ENCODE peak calls at places on chromosome 10, in ten cellular contexts. One of them, this sample, is unnamed.

GRCh38 chr10:78913219-78914059 is 155.3 kb upstream of the ZMIZ1 start:
- DNase-seq in stimulated activated CD4-positive, alpha-beta T cell treated with anti-CD3 and anti-CD28 coated beads, Interleukin-4, amount 100 ng/mL, for 24 hours: no peak
- DNase-seq in NCI-H524: peak; percentile 91
- DNase-seq in NCI-H1092 treated with DMSO at 0.1 percent for 48 hours: peak; percentile 82
- DNase-seq in stimulated activated CD8-positive, alpha-beta memory T cell treated with anti-CD3 and anti-CD28 coated beads, Interleukin-7, amount 100 ng/mL, for 48 hours: no peak
- DNase-seq in LoVo: no peak
- DNase-seq in CD8-positive, alpha-beta memory T cell: no peak
- DNase-seq in prostate gland: peak; percentile 11
- DNase-seq in left colon: peak; percentile 85
- DNase-seq in left cardiac atrium: no peak
- DNase-seq in this sample: no peak

GRCh38 chr10:79904671-79905321 is 44.1 kb downstream of the SFTPD start:
- DNase-seq in left colon: peak; percentile 69
- DNase-seq in NCI-H524: peak; percentile 15
- DNase-seq in stimulated activated CD4-positive, alpha-beta T cell treated with anti-CD3 and anti-CD28 coated beads, Interleukin-4, amount 100 ng/mL, for 24 hours: peak; percentile 48
- DNase-seq in LoVo: peak; percentile 25
- DNase-seq in NCI-H1092 treated with DMSO at 0.1 percent for 48 hours: peak; percentile 47
- DNase-seq in prostate gland: peak; percentile 28
- DNase-seq in CD8-positive, alpha-beta memory T cell: no peak
- DNase-seq in left cardiac atrium: peak; percentile 85
- DNase-seq in stimulated activated CD8-positive, alpha-beta memory T cell treated with anti-CD3 and anti-CD28 coated beads, Interleukin-7, amount 100 ng/mL, for 48 hours: peak; percentile 24
- DNase-seq in this sample: peak; percentile 60

GRCh38 chr10:122112021-122112616 is 123.2 kb downstream of the TACC2 start:
- DNase-seq in prostate gland: no peak
- DNase-seq in NCI-H524: no peak
- DNase-seq in left cardiac atrium: no peak
- DNase-seq in CD8-positive, alpha-beta memory T cell: no peak
- DNase-seq in left colon: no peak
- DNase-seq in NCI-H1092 treated with DMSO at 0.1 percent for 48 hours: no peak
- DNase-seq in stimulated activated CD4-positive, alpha-beta T cell treated with anti-CD3 and anti-CD28 coated beads, Interleukin-4, amount 100 ng/mL, for 24 hours: no peak
- DNase-seq in LoVo: peak; percentile 58
- DNase-seq in stimulated activated CD8-positive, alpha-beta memory T cell treated with anti-CD3 and anti-CD28 coated beads, Interleukin-7, amount 100 ng/mL, for 48 hours: no peak
- DNase-seq in this sample: no peak

GRCh38 chr10:84095821-84096497 is 43.4 kb upstream of the GHITM start:
- DNase-seq in CD8-positive, alpha-beta memory T cell: no peak
- DNase-seq in LoVo: no peak
- DNase-seq in NCI-H1092 treated with DMSO at 0.1 percent for 48 hours: no peak
- DNase-seq in stimulated activated CD8-positive, alpha-beta memory T cell treated with anti-CD3 and anti-CD28 coated beads, Interleukin-7, amount 100 ng/mL, for 48 hours: no peak
- DNase-seq in NCI-H524: no peak
- DNase-seq in stimulated activated CD4-positive, alpha-beta T cell treated with anti-CD3 and anti-CD28 coated beads, Interleukin-4, amount 100 ng/mL, for 24 hours: no peak
- DNase-seq in left cardiac atrium: peak; percentile 45
- DNase-seq in left colon: no peak
- DNase-seq in prostate gland: no peak
- DNase-seq in this sample: no peak

GRCh38 chr10:129023057-129023456 is 444.0 kb upstream of the MGMT start:
- DNase-seq in left cardiac atrium: peak; percentile 67
- DNase-seq in prostate gland: no peak
- DNase-seq in stimulated activated CD4-positive, alpha-beta T cell treated with anti-CD3 and anti-CD28 coated beads, Interleukin-4, amount 100 ng/mL, for 24 hours: no peak
- DNase-seq in left colon: no peak
- DNase-seq in stimulated activated CD8-positive, alpha-beta memory T cell treated with anti-CD3 and anti-CD28 coated beads, Interleukin-7, amount 100 ng/mL, for 48 hours: no peak
- DNase-seq in CD8-positive, alpha-beta memory T cell: no peak
- DNase-seq in NCI-H1092 treated with DMSO at 0.1 percent for 48 hours: no peak
- DNase-seq in LoVo: no peak
- DNase-seq in NCI-H524: no peak
- DNase-seq in this sample: no peak

GRCh38 chr10:98331888-98332287 is 63.9 kb upstream of the LOXL4 start:
- DNase-seq in NCI-H1092 treated with DMSO at 0.1 percent for 48 hours: no peak
- DNase-seq in CD8-positive, alpha-beta memory T cell: no peak
- DNase-seq in stimulated activated CD4-positive, alpha-beta T cell treated with anti-CD3 and anti-CD28 coated beads, Interleukin-4, amount 100 ng/mL, for 24 hours: no peak
- DNase-seq in LoVo: no peak
- DNase-seq in NCI-H524: no peak
- DNase-seq in left cardiac atrium: no peak
- DNase-seq in stimulated activated CD8-positive, alpha-beta memory T cell treated with anti-CD3 and anti-CD28 coated beads, Interleukin-7, amount 100 ng/mL, for 48 hours: no peak
- DNase-seq in left colon: no peak
- DNase-seq in prostate gland: no peak
- DNase-seq in this sample: peak; percentile 49

GRCh38 chr10:2981361-2981801 is 86.0 kb upstream of the PFKP start:
- DNase-seq in left cardiac atrium: no peak
- DNase-seq in LoVo: no peak
- DNase-seq in CD8-positive, alpha-beta memory T cell: no peak
- DNase-seq in NCI-H1092 treated with DMSO at 0.1 percent for 48 hours: no peak
- DNase-seq in NCI-H524: no peak
- DNase-seq in stimulated activated CD8-positive, alpha-beta memory T cell treated with anti-CD3 and anti-CD28 coated beads, Interleukin-7, amount 100 ng/mL, for 48 hours: no peak
- DNase-seq in left colon: no peak
- DNase-seq in stimulated activated CD4-positive, alpha-beta T cell treated with anti-CD3 and anti-CD28 coated beads, Interleukin-4, amount 100 ng/mL, for 24 hours: no peak
- DNase-seq in prostate gland: no peak
- DNase-seq in this sample: no peak

GRCh38 chr10:58587676-58588075 is 75.0 kb downstream of the BICC1 start:
- DNase-seq in NCI-H524: no peak
- DNase-seq in LoVo: no peak
- DNase-seq in prostate gland: no peak
- DNase-seq in stimulated activated CD8-positive, alpha-beta memory T cell treated with anti-CD3 and anti-CD28 coated beads, Interleukin-7, amount 100 ng/mL, for 48 hours: no peak
- DNase-seq in NCI-H1092 treated with DMSO at 0.1 percent for 48 hours: no peak
- DNase-seq in left cardiac atrium: no peak
- DNase-seq in stimulated activated CD4-positive, alpha-beta T cell treated with anti-CD3 and anti-CD28 coated beads, Interleukin-4, amount 100 ng/mL, for 24 hours: no peak
- DNase-seq in CD8-positive, alpha-beta memory T cell: no peak
- DNase-seq in left colon: no peak
- DNase-seq in this sample: no peak

GRCh38 chr10:12589789-12590188 is 240.4 kb downstream of the CAMK1D start:
- DNase-seq in left cardiac atrium: no peak
- DNase-seq in NCI-H1092 treated with DMSO at 0.1 percent for 48 hours: peak; percentile 23
- DNase-seq in left colon: no peak
- DNase-seq in prostate gland: no peak
- DNase-seq in CD8-positive, alpha-beta memory T cell: no peak
- DNase-seq in NCI-H524: no peak
- DNase-seq in LoVo: no peak
- DNase-seq in stimulated activated CD4-positive, alpha-beta T cell treated with anti-CD3 and anti-CD28 coated beads, Interleukin-4, amount 100 ng/mL, for 24 hours: no peak
- DNase-seq in stimulated activated CD8-positive, alpha-beta memory T cell treated with anti-CD3 and anti-CD28 coated beads, Interleukin-7, amount 100 ng/mL, for 48 hours: no peak
- DNase-seq in this sample: no peak

GRCh38 chr10:116671274-116671926 is 50.6 kb downstream of the PNLIPRP2 start:
- DNase-seq in left colon: no peak
- DNase-seq in stimulated activated CD4-positive, alpha-beta T cell treated with anti-CD3 and anti-CD28 coated beads, Interleukin-4, amount 100 ng/mL, for 24 hours: no peak
- DNase-seq in NCI-H1092 treated with DMSO at 0.1 percent for 48 hours: no peak
- DNase-seq in CD8-positive, alpha-beta memory T cell: no peak
- DNase-seq in LoVo: no peak
- DNase-seq in left cardiac atrium: no peak
- DNase-seq in prostate gland: no peak
- DNase-seq in NCI-H524: no peak
- DNase-seq in stimulated activated CD8-positive, alpha-beta memory T cell treated with anti-CD3 and anti-CD28 coated beads, Interleukin-7, amount 100 ng/mL, for 48 hours: no peak
- DNase-seq in this sample: no peak

GRCh38 chr10:36280396-36280795 is 638.3 kb upstream of the FZD8 start:
- DNase-seq in left colon: no peak
- DNase-seq in NCI-H524: peak; percentile 31
- DNase-seq in left cardiac atrium: no peak
- DNase-seq in LoVo: no peak
- DNase-seq in NCI-H1092 treated with DMSO at 0.1 percent for 48 hours: no peak
- DNase-seq in prostate gland: no peak
- DNase-seq in stimulated activated CD4-positive, alpha-beta T cell treated with anti-CD3 and anti-CD28 coated beads, Interleukin-4, amount 100 ng/mL, for 24 hours: no peak
- DNase-seq in stimulated activated CD8-positive, alpha-beta memory T cell treated with anti-CD3 and anti-CD28 coated beads, Interleukin-7, amount 100 ng/mL, for 48 hours: no peak
- DNase-seq in CD8-positive, alpha-beta memory T cell: no peak
- DNase-seq in this sample: no peak

GRCh38 chr10:16816830-16817124 is 447 bp downstream of the RSU1 start:
- DNase-seq in LoVo: no peak
- DNase-seq in left colon: no peak
- DNase-seq in left cardiac atrium: no peak
- DNase-seq in prostate gland: no peak
- DNase-seq in CD8-positive, alpha-beta memory T cell: no peak
- DNase-seq in stimulated activated CD4-positive, alpha-beta T cell treated with anti-CD3 and anti-CD28 coated beads, Interleukin-4, amount 100 ng/mL, for 24 hours: no peak
- DNase-seq in NCI-H1092 treated with DMSO at 0.1 percent for 48 hours: no peak
- DNase-seq in stimulated activated CD8-positive, alpha-beta memory T cell treated with anti-CD3 and anti-CD28 coated beads, Interleukin-7, amount 100 ng/mL, for 48 hours: no peak
- DNase-seq in NCI-H524: no peak
- DNase-seq in this sample: no peak

GRCh38 chr10:86130737-86131475 is 235.7 kb downstream of the GRID1 start:
- DNase-seq in left cardiac atrium: no peak
- DNase-seq in prostate gland: no peak
- DNase-seq in CD8-positive, alpha-beta memory T cell: no peak
- DNase-seq in left colon: no peak
- DNase-seq in LoVo: no peak
- DNase-seq in stimulated activated CD4-positive, alpha-beta T cell treated with anti-CD3 and anti-CD28 coated beads, Interleukin-4, amount 100 ng/mL, for 24 hours: no peak
- DNase-seq in NCI-H524: no peak
- DNase-seq in stimulated activated CD8-positive, alpha-beta memory T cell treated with anti-CD3 and anti-CD28 coated beads, Interleukin-7, amount 100 ng/mL, for 48 hours: no peak
- DNase-seq in NCI-H1092 treated with DMSO at 0.1 percent for 48 hours: no peak
- DNase-seq in this sample: no peak

GRCh38 chr10:88889559-88890337 is 9.7 kb downstream of the STAMBPL1 start:
- DNase-seq in CD8-positive, alpha-beta memory T cell: no peak
- DNase-seq in prostate gland: no peak
- DNase-seq in stimulated activated CD4-positive, alpha-beta T cell treated with anti-CD3 and anti-CD28 coated beads, Interleukin-4, amount 100 ng/mL, for 24 hours: no peak
- DNase-seq in NCI-H1092 treated with DMSO at 0.1 percent for 48 hours: no peak
- DNase-seq in stimulated activated CD8-positive, alpha-beta memory T cell treated with anti-CD3 and anti-CD28 coated beads, Interleukin-7, amount 100 ng/mL, for 48 hours: no peak
- DNase-seq in NCI-H524: no peak
- DNase-seq in left colon: no peak
- DNase-seq in LoVo: no peak
- DNase-seq in left cardiac atrium: no peak
- DNase-seq in this sample: no peak

GRCh38 chr10:11823122-11823988 is at the start of gene PROSER2:
- DNase-seq in CD8-positive, alpha-beta memory T cell: no peak
- DNase-seq in left cardiac atrium: peak; percentile 76
- DNase-seq in LoVo: peak; percentile 79
- DNase-seq in prostate gland: peak; percentile 64
- DNase-seq in NCI-H1092 treated with DMSO at 0.1 percent for 48 hours: no peak
- DNase-seq in stimulated activated CD4-positive, alpha-beta T cell treated with anti-CD3 and anti-CD28 coated beads, Interleukin-4, amount 100 ng/mL, for 24 hours: peak; percentile 23
- DNase-seq in NCI-H524: peak; percentile 30
- DNase-seq in stimulated activated CD8-positive, alpha-beta memory T cell treated with anti-CD3 and anti-CD28 coated beads, Interleukin-7, amount 100 ng/mL, for 48 hours: peak; percentile 9
- DNase-seq in left colon: peak; percentile 73
- DNase-seq in this sample: peak; percentile 75

GRCh38 chr10:32905466-32905865 is 52.6 kb downstream of the ITGB1 start:
- DNase-seq in left cardiac atrium: no peak
- DNase-seq in prostate gland: no peak
- DNase-seq in NCI-H524: no peak
- DNase-seq in NCI-H1092 treated with DMSO at 0.1 percent for 48 hours: no peak
- DNase-seq in LoVo: no peak
- DNase-seq in left colon: no peak
- DNase-seq in CD8-positive, alpha-beta memory T cell: no peak
- DNase-seq in stimulated activated CD8-positive, alpha-beta memory T cell treated with anti-CD3 and anti-CD28 coated beads, Interleukin-7, amount 100 ng/mL, for 48 hours: no peak
- DNase-seq in stimulated activated CD4-positive, alpha-beta T cell treated with anti-CD3 and anti-CD28 coated beads, Interleukin-4, amount 100 ng/mL, for 24 hours: no peak
- DNase-seq in this sample: no peak

GRCh38 chr10:113911839-113912238 is 57.4 kb downstream of the NHLRC2 start:
- DNase-seq in NCI-H524: no peak
- DNase-seq in left colon: no peak
- DNase-seq in prostate gland: no peak
- DNase-seq in LoVo: no peak
- DNase-seq in stimulated activated CD4-positive, alpha-beta T cell treated with anti-CD3 and anti-CD28 coated beads, Interleukin-4, amount 100 ng/mL, for 24 hours: no peak
- DNase-seq in NCI-H1092 treated with DMSO at 0.1 percent for 48 hours: no peak
- DNase-seq in CD8-positive, alpha-beta memory T cell: no peak
- DNase-seq in stimulated activated CD8-positive, alpha-beta memory T cell treated with anti-CD3 and anti-CD28 coated beads, Interleukin-7, amount 100 ng/mL, for 48 hours: no peak
- DNase-seq in left cardiac atrium: no peak
- DNase-seq in this sample: no peak

GRCh38 chr10:121459765-121460453 is 138.3 kb downstream of the FGFR2 start:
- DNase-seq in prostate gland: no peak
- DNase-seq in LoVo: no peak
- DNase-seq in NCI-H524: no peak
- DNase-seq in CD8-positive, alpha-beta memory T cell: no peak
- DNase-seq in NCI-H1092 treated with DMSO at 0.1 percent for 48 hours: no peak
- DNase-seq in stimulated activated CD8-positive, alpha-beta memory T cell treated with anti-CD3 and anti-CD28 coated beads, Interleukin-7, amount 100 ng/mL, for 48 hours: no peak
- DNase-seq in stimulated activated CD4-positive, alpha-beta T cell treated with anti-CD3 and anti-CD28 coated beads, Interleukin-4, amount 100 ng/mL, for 24 hours: no peak
- DNase-seq in left colon: no peak
- DNase-seq in left cardiac atrium: no peak
- DNase-seq in this sample: no peak

GRCh38 chr10:122796796-122797195 is 48.9 kb downstream of the CUZD1 start:
- DNase-seq in prostate gland: no peak
- DNase-seq in left cardiac atrium: no peak
- DNase-seq in stimulated activated CD8-positive, alpha-beta memory T cell treated with anti-CD3 and anti-CD28 coated beads, Interleukin-7, amount 100 ng/mL, for 48 hours: no peak
- DNase-seq in stimulated activated CD4-positive, alpha-beta T cell treated with anti-CD3 and anti-CD28 coated beads, Interleukin-4, amount 100 ng/mL, for 24 hours: no peak
- DNase-seq in LoVo: no peak
- DNase-seq in left colon: no peak
- DNase-seq in NCI-H524: no peak
- DNase-seq in NCI-H1092 treated with DMSO at 0.1 percent for 48 hours: no peak
- DNase-seq in CD8-positive, alpha-beta memory T cell: no peak
- DNase-seq in this sample: no peak

GRCh38 chr10:35341521-35341920 is 5.2 kb downstream of the CCNY start:
- DNase-seq in left colon: no peak
- DNase-seq in stimulated activated CD4-positive, alpha-beta T cell treated with anti-CD3 and anti-CD28 coated beads, Interleukin-4, amount 100 ng/mL, for 24 hours: no peak
- DNase-seq in NCI-H1092 treated with DMSO at 0.1 percent for 48 hours: no peak
- DNase-seq in prostate gland: no peak
- DNase-seq in left cardiac atrium: no peak
- DNase-seq in CD8-positive, alpha-beta memory T cell: no peak
- DNase-seq in stimulated activated CD8-positive, alpha-beta memory T cell treated with anti-CD3 and anti-CD28 coated beads, Interleukin-7, amount 100 ng/mL, for 48 hours: no peak
- DNase-seq in NCI-H524: no peak
- DNase-seq in LoVo: no peak
- DNase-seq in this sample: no peak

GRCh38 chr10:70672165-70672992 is at the start of gene ADAMTS14:
- DNase-seq in left colon: peak; percentile 39
- DNase-seq in stimulated activated CD4-positive, alpha-beta T cell treated with anti-CD3 and anti-CD28 coated beads, Interleukin-4, amount 100 ng/mL, for 24 hours: no peak
- DNase-seq in prostate gland: no peak
- DNase-seq in left cardiac atrium: peak; percentile 64
- DNase-seq in NCI-H524: no peak
- DNase-seq in LoVo: no peak
- DNase-seq in NCI-H1092 treated with DMSO at 0.1 percent for 48 hours: peak; percentile 16
- DNase-seq in stimulated activated CD8-positive, alpha-beta memory T cell treated with anti-CD3 and anti-CD28 coated beads, Interleukin-7, amount 100 ng/mL, for 48 hours: peak; percentile 6
- DNase-seq in CD8-positive, alpha-beta memory T cell: no peak
- DNase-seq in this sample: peak; percentile 54

GRCh38 chr10:71368639-71369038 is 28.1 kb upstream of the CDH23 start:
- DNase-seq in prostate gland: no peak
- DNase-seq in left colon: no peak
- DNase-seq in NCI-H1092 treated with DMSO at 0.1 percent for 48 hours: no peak
- DNase-seq in CD8-positive, alpha-beta memory T cell: no peak
- DNase-seq in stimulated activated CD4-positive, alpha-beta T cell treated with anti-CD3 and anti-CD28 coated beads, Interleukin-4, amount 100 ng/mL, for 24 hours: no peak
- DNase-seq in NCI-H524: peak; percentile 1
- DNase-seq in stimulated activated CD8-positive, alpha-beta memory T cell treated with anti-CD3 and anti-CD28 coated beads, Interleukin-7, amount 100 ng/mL, for 48 hours: no peak
- DNase-seq in left cardiac atrium: no peak
- DNase-seq in LoVo: no peak
- DNase-seq in this sample: peak; percentile 23

GRCh38 chr10:97327348-97328294 is 6.9 kb downstream of the FRAT2 start:
- DNase-seq in LoVo: no peak
- DNase-seq in left colon: no peak
- DNase-seq in left cardiac atrium: no peak
- DNase-seq in NCI-H524: no peak
- DNase-seq in NCI-H1092 treated with DMSO at 0.1 percent for 48 hours: peak; percentile 31
- DNase-seq in prostate gland: peak; percentile 47
- DNase-seq in stimulated activated CD8-positive, alpha-beta memory T cell treated with anti-CD3 and anti-CD28 coated beads, Interleukin-7, amount 100 ng/mL, for 48 hours: no peak
- DNase-seq in CD8-positive, alpha-beta memory T cell: no peak
- DNase-seq in stimulated activated CD4-positive, alpha-beta T cell treated with anti-CD3 and anti-CD28 coated beads, Interleukin-4, amount 100 ng/mL, for 24 hours: no peak
- DNase-seq in this sample: no peak

This sample was measured in HEK293T.